ENCODE peak calls at places on chromosome 12, in five cellular contexts. One of them, this sample, is unnamed.

GRCh38 chr12:103929051-103929908 is 930 bp upstream of the HSP90B1 start:
- DNase-seq in endothelial cell: peak
- DNase-seq in WTC11: peak
- DNase-seq in fibroblast of the aortic adventitia: peak
- DNase-seq in epithelial cell of esophagus: peak
- DNase-seq in this sample: peak

GRCh38 chr12:49342914-49343731 is 3.6 kb upstream of the DNAJC22 start:
- DNase-seq in fibroblast of the aortic adventitia: no peak
- DNase-seq in WTC11: no peak
- DNase-seq in endothelial cell: no peak
- DNase-seq in epithelial cell of esophagus: peak
- DNase-seq in this sample: no peak

GRCh38 chr12:39048395-39048794 is 143.0 kb upstream of the CPNE8 start:
- DNase-seq in fibroblast of the aortic adventitia: no peak
- DNase-seq in WTC11: no peak
- DNase-seq in epithelial cell of esophagus: no peak
- DNase-seq in endothelial cell: no peak
- DNase-seq in this sample: no peak

GRCh38 chr12:80422549-80422948 is 21.5 kb upstream of the PTPRQ start:
- DNase-seq in fibroblast of the aortic adventitia: peak
- DNase-seq in endothelial cell: no peak
- DNase-seq in WTC11: no peak
- DNase-seq in epithelial cell of esophagus: peak
- DNase-seq in this sample: peak

GRCh38 chr12:124422142-124422569 is 127.3 kb downstream of the RFLNA start:
- DNase-seq in fibroblast of the aortic adventitia: peak
- DNase-seq in endothelial cell: no peak
- DNase-seq in WTC11: no peak
- DNase-seq in epithelial cell of esophagus: peak
- DNase-seq in this sample: no peak

GRCh38 chr12:111430418-111431353 is 25.0 kb downstream of the SH2B3 start:
- DNase-seq in epithelial cell of esophagus: no peak
- DNase-seq in WTC11: no peak
- DNase-seq in fibroblast of the aortic adventitia: no peak
- DNase-seq in endothelial cell: no peak
- DNase-seq in this sample: no peak

GRCh38 chr12:130572553-130572952 is 143.5 kb downstream of the RIMBP2 start:
- DNase-seq in WTC11: no peak
- DNase-seq in epithelial cell of esophagus: no peak
- DNase-seq in endothelial cell: no peak
- DNase-seq in fibroblast of the aortic adventitia: no peak
- DNase-seq in this sample: no peak

GRCh38 chr12:122130150-122130549 is 43.9 kb downstream of the IL31 start:
- DNase-seq in epithelial cell of esophagus: peak
- DNase-seq in endothelial cell: no peak
- DNase-seq in WTC11: no peak
- DNase-seq in fibroblast of the aortic adventitia: peak
- DNase-seq in this sample: no peak

GRCh38 chr12:57583008-57583831 is 7.8 kb upstream of the PIP4K2C start:
- DNase-seq in WTC11: peak
- DNase-seq in endothelial cell: peak
- DNase-seq in epithelial cell of esophagus: peak
- DNase-seq in fibroblast of the aortic adventitia: peak
- DNase-seq in this sample: no peak

GRCh38 chr12:10236720-10237119 is 24.0 kb downstream of the GABARAPL1 start:
- DNase-seq in epithelial cell of esophagus: no peak
- DNase-seq in endothelial cell: no peak
- DNase-seq in fibroblast of the aortic adventitia: no peak
- DNase-seq in WTC11: no peak
- DNase-seq in this sample: no peak

GRCh38 chr12:66279127-66279712 is 23.1 kb upstream of the HELB start:
- DNase-seq in endothelial cell: peak
- DNase-seq in epithelial cell of esophagus: peak
- DNase-seq in WTC11: no peak
- DNase-seq in fibroblast of the aortic adventitia: peak
- DNase-seq in this sample: no peak
- TF ChIP-seq CTCF in endothelial cell: peak
- TF ChIP-seq CTCF in epithelial cell of esophagus: peak
- TF ChIP-seq CTCF in WTC11: no peak
- TF ChIP-seq CTCF in fibroblast of the aortic adventitia: peak
- TF ChIP-seq CTCF in this sample: peak

GRCh38 chr12:24595652-24596235 is 353.2 kb downstream of the BCAT1 start:
- DNase-seq in epithelial cell of esophagus: no peak
- DNase-seq in fibroblast of the aortic adventitia: peak
- DNase-seq in WTC11: no peak
- DNase-seq in endothelial cell: peak
- DNase-seq in this sample: no peak
- TF ChIP-seq CTCF in epithelial cell of esophagus: peak
- TF ChIP-seq CTCF in fibroblast of the aortic adventitia: peak
- TF ChIP-seq CTCF in WTC11: peak
- TF ChIP-seq CTCF in endothelial cell: peak
- TF ChIP-seq CTCF in this sample: peak

GRCh38 chr12:65334534-65334933 is 56.1 kb downstream of the MSRB3 start:
- DNase-seq in epithelial cell of esophagus: peak
- DNase-seq in endothelial cell: no peak
- DNase-seq in WTC11: no peak
- DNase-seq in fibroblast of the aortic adventitia: peak
- DNase-seq in this sample: no peak

GRCh38 chr12:65333649-65334048 is 55.2 kb downstream of the MSRB3 start:
- DNase-seq in fibroblast of the aortic adventitia: no peak
- DNase-seq in epithelial cell of esophagus: no peak
- DNase-seq in WTC11: no peak
- DNase-seq in endothelial cell: no peak
- DNase-seq in this sample: no peak

GRCh38 chr12:65339161-65339560 is 60.7 kb downstream of the MSRB3 start:
- DNase-seq in fibroblast of the aortic adventitia: no peak
- DNase-seq in WTC11: no peak
- DNase-seq in endothelial cell: no peak
- DNase-seq in epithelial cell of esophagus: no peak
- DNase-seq in this sample: no peak

GRCh38 chr12:65331456-65331855 is 53.0 kb downstream of the MSRB3 start:
- DNase-seq in endothelial cell: no peak
- DNase-seq in fibroblast of the aortic adventitia: no peak
- DNase-seq in WTC11: no peak
- DNase-seq in epithelial cell of esophagus: no peak
- DNase-seq in this sample: no peak

DNA sequence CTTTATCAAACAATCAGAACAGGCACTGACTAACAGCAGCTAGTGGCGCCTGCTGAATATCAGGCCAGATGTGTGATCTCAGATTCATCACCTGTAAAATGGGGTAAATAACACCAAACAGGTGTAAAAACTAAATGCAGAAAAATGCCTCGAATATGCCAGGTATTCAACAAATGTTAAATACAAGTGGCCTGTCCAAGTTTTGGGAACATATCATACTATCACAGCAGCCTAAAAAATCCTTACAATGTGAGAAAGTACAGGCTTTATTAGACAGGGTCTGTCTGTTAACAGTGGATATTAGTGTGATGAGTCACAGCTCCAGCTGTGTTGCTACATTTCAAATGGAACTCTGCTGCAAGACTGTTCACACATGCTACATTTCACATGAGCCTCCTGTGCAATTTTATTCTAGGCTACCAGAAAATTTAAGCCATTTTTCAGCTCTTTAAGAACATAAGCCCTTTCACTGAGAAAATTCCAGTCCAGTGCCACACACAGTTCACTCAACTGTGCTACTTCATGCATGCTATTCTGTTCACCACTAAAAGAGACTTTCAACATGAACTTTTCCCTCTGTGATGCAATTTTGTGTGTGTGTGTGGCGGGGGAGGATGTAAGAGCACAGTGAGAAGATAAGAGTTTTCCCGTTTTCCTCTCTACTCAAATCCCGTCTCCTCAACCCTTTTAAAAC is 56.7 kb downstream of the MSRB3 start:
- DNase-seq in WTC11: no peak
- DNase-seq in endothelial cell: no peak
- DNase-seq in fibroblast of the aortic adventitia: peak
- DNase-seq in epithelial cell of esophagus: peak
- DNase-seq in this sample: peak
- TF ChIP-seq CTCF in WTC11: no peak
- TF ChIP-seq CTCF in endothelial cell: no peak
- TF ChIP-seq CTCF in fibroblast of the aortic adventitia: no peak
- TF ChIP-seq CTCF in epithelial cell of esophagus: no peak
- TF ChIP-seq CTCF in this sample: no peak

GRCh38 chr12:125776212-125776611 is 711.0 kb downstream of the AACS start:
- DNase-seq in WTC11: no peak
- DNase-seq in epithelial cell of esophagus: no peak
- DNase-seq in endothelial cell: no peak
- DNase-seq in fibroblast of the aortic adventitia: no peak
- DNase-seq in this sample: no peak

GRCh38 chr12:125772403-125772802 is 707.2 kb downstream of the AACS start:
- DNase-seq in fibroblast of the aortic adventitia: no peak
- DNase-seq in endothelial cell: no peak
- DNase-seq in WTC11: no peak
- DNase-seq in epithelial cell of esophagus: no peak
- DNase-seq in this sample: no peak

GRCh38 chr12:125775507-125775906 is 710.3 kb downstream of the AACS start:
- DNase-seq in endothelial cell: no peak
- DNase-seq in WTC11: no peak
- DNase-seq in fibroblast of the aortic adventitia: no peak
- DNase-seq in epithelial cell of esophagus: no peak
- DNase-seq in this sample: no peak

GRCh38 chr12:125773033-125773432 is 707.8 kb downstream of the AACS start:
- DNase-seq in endothelial cell: no peak
- DNase-seq in WTC11: peak
- DNase-seq in epithelial cell of esophagus: peak
- DNase-seq in fibroblast of the aortic adventitia: no peak
- DNase-seq in this sample: no peak
- TF ChIP-seq CTCF in endothelial cell: peak
- TF ChIP-seq CTCF in WTC11: peak
- TF ChIP-seq CTCF in epithelial cell of esophagus: no peak
- TF ChIP-seq CTCF in fibroblast of the aortic adventitia: no peak
- TF ChIP-seq CTCF in this sample: no peak